ENCODE peak calls at places on chromosomes 1 and 21, in seven cellular contexts. One of them, this sample, is unnamed. For H3K36me3, the result is how much of the 10 kb centered on the place peaks cover.

GRCh38 chr1:48229309-48229708 is 6.8 kb downstream of the SLC5A9 start:
- DNase-seq in astrocyte: no peak
- DNase-seq in psoas muscle: no peak
- DNase-seq in NT2/D1: no peak
- DNase-seq in CD8-positive, alpha-beta T cell: no peak
- DNase-seq in body of pancreas: no peak
- DNase-seq in GM06990: no peak
- DNase-seq in this sample: no peak

GRCh38 chr1:183218039-183218618 is 32.1 kb downstream of the LAMC2 start:
- DNase-seq in CD8-positive, alpha-beta T cell: no peak
- DNase-seq in GM06990: no peak
- DNase-seq in NT2/D1: no peak
- DNase-seq in psoas muscle: peak
- DNase-seq in astrocyte: no peak
- DNase-seq in body of pancreas: no peak
- DNase-seq in this sample: peak

GRCh38 chr21:32494946-32495703 is 82.6 kb downstream of the EVA1C start:
- DNase-seq in astrocyte: peak
- DNase-seq in body of pancreas: no peak
- DNase-seq in psoas muscle: no peak
- DNase-seq in NT2/D1: no peak
- DNase-seq in CD8-positive, alpha-beta T cell: no peak
- DNase-seq in GM06990: no peak
- DNase-seq in this sample: no peak

GRCh38 chr1:234875953-234876814 is 252.5 kb downstream of the TOMM20 start:
- DNase-seq in NT2/D1: no peak
- DNase-seq in astrocyte: peak
- DNase-seq in body of pancreas: peak
- DNase-seq in GM06990: no peak
- DNase-seq in psoas muscle: no peak
- DNase-seq in CD8-positive, alpha-beta T cell: no peak
- DNase-seq in this sample: no peak

GRCh38 chr1:170309389-170310013 is 163.7 kb downstream of the NTMT2 start:
- DNase-seq in GM06990: no peak
- DNase-seq in astrocyte: peak
- DNase-seq in NT2/D1: peak
- DNase-seq in CD8-positive, alpha-beta T cell: no peak
- DNase-seq in psoas muscle: no peak
- DNase-seq in body of pancreas: no peak
- DNase-seq in this sample: no peak

GRCh38 chr1:36239941-36240637 is 15.8 kb downstream of the THRAP3 start:
- DNase-seq in psoas muscle: no peak
- DNase-seq in NT2/D1: no peak
- DNase-seq in astrocyte: no peak
- DNase-seq in body of pancreas: no peak
- DNase-seq in GM06990: no peak
- DNase-seq in CD8-positive, alpha-beta T cell: no peak
- DNase-seq in this sample: peak

GRCh38 chr1:162859210-162859609 is 1.8 kb downstream of the CCDC190 start:
- DNase-seq in psoas muscle: no peak
- DNase-seq in body of pancreas: no peak
- DNase-seq in astrocyte: no peak
- DNase-seq in NT2/D1: no peak
- DNase-seq in GM06990: no peak
- DNase-seq in CD8-positive, alpha-beta T cell: no peak
- DNase-seq in this sample: no peak

GRCh38 chr1:45359882-45360513 is 19.8 kb upstream of the MUTYH start:
- DNase-seq in astrocyte: peak
- DNase-seq in psoas muscle: peak
- DNase-seq in CD8-positive, alpha-beta T cell: peak
- DNase-seq in body of pancreas: peak
- DNase-seq in GM06990: no peak
- DNase-seq in NT2/D1: no peak
- DNase-seq in this sample: peak

GRCh38 chr1:22540311-22540710 is 23.0 kb upstream of the EPHA8 start:
- DNase-seq in CD8-positive, alpha-beta T cell: no peak
- DNase-seq in body of pancreas: no peak
- DNase-seq in psoas muscle: no peak
- DNase-seq in GM06990: no peak
- DNase-seq in astrocyte: no peak
- DNase-seq in NT2/D1: no peak
- DNase-seq in this sample: no peak

GRCh38 chr1:168476588-168477379 is 67.0 kb downstream of the XCL2 start:
- DNase-seq in astrocyte: no peak
- DNase-seq in psoas muscle: no peak
- DNase-seq in GM06990: no peak
- DNase-seq in NT2/D1: no peak
- DNase-seq in body of pancreas: no peak
- DNase-seq in CD8-positive, alpha-beta T cell: no peak
- DNase-seq in this sample: no peak

GRCh38 chr1:34396042-34396441 is 219.3 kb downstream of the C1orf94 start:
- DNase-seq in GM06990: no peak
- DNase-seq in astrocyte: no peak
- DNase-seq in NT2/D1: peak
- DNase-seq in body of pancreas: no peak
- DNase-seq in psoas muscle: no peak
- DNase-seq in CD8-positive, alpha-beta T cell: no peak
- DNase-seq in this sample: no peak

GRCh38 chr1:61156576-61157239 is 74.3 kb downstream of the NFIA start:
- DNase-seq in CD8-positive, alpha-beta T cell: no peak
- DNase-seq in psoas muscle: no peak
- DNase-seq in astrocyte: no peak
- DNase-seq in body of pancreas: no peak
- DNase-seq in NT2/D1: no peak
- DNase-seq in GM06990: no peak
- DNase-seq in this sample: no peak

GRCh38 chr1:241518447-241519307 is 878 bp downstream of the FH start:
- DNase-seq in body of pancreas: no peak
- DNase-seq in CD8-positive, alpha-beta T cell: no peak
- DNase-seq in GM06990: no peak
- DNase-seq in astrocyte: peak
- DNase-seq in psoas muscle: no peak
- DNase-seq in NT2/D1: peak
- DNase-seq in this sample: peak

GRCh38 chr1:34057347-34057746 is 107.7 kb downstream of the CSMD2 start:
- DNase-seq in body of pancreas: no peak
- DNase-seq in GM06990: no peak
- DNase-seq in astrocyte: no peak
- DNase-seq in CD8-positive, alpha-beta T cell: no peak
- DNase-seq in NT2/D1: no peak
- DNase-seq in psoas muscle: no peak
- DNase-seq in this sample: no peak

GRCh38 chr1:52672946-52673345 is 25.2 kb downstream of the COA7 start:
- DNase-seq in astrocyte: no peak
- DNase-seq in NT2/D1: no peak
- DNase-seq in body of pancreas: no peak
- DNase-seq in psoas muscle: no peak
- DNase-seq in CD8-positive, alpha-beta T cell: no peak
- DNase-seq in GM06990: no peak
- DNase-seq in this sample: no peak

GRCh38 chr1:26281091-26281958 is 1.4 kb downstream of the SH3BGRL3 start:
- DNase-seq in body of pancreas: no peak
- DNase-seq in CD8-positive, alpha-beta T cell: peak
- DNase-seq in GM06990: no peak
- DNase-seq in psoas muscle: no peak
- DNase-seq in NT2/D1: no peak
- DNase-seq in astrocyte: no peak
- DNase-seq in this sample: no peak

GRCh38 chr1:64765826-64766225 is 21.0 kb downstream of the RAVER2 start:
- DNase-seq in NT2/D1: no peak
- DNase-seq in GM06990: no peak
- DNase-seq in body of pancreas: no peak
- DNase-seq in CD8-positive, alpha-beta T cell: no peak
- DNase-seq in psoas muscle: no peak
- DNase-seq in astrocyte: no peak
- DNase-seq in this sample: no peak

GRCh38 chr1:39117985-39118384 is 86.5 kb upstream of the MACF1 start:
- DNase-seq in CD8-positive, alpha-beta T cell: no peak
- DNase-seq in GM06990: no peak
- DNase-seq in psoas muscle: no peak
- DNase-seq in astrocyte: no peak
- DNase-seq in NT2/D1: no peak
- DNase-seq in body of pancreas: no peak
- DNase-seq in this sample: no peak
- H3K36me3 ChIP-seq in CD8-positive, alpha-beta T cell: under half
- H3K36me3 ChIP-seq in GM06990: under half
- H3K36me3 ChIP-seq in psoas muscle: under half
- H3K36me3 ChIP-seq in astrocyte: under half
- H3K36me3 ChIP-seq in NT2/D1: under half
- H3K36me3 ChIP-seq in body of pancreas: under half
- H3K36me3 ChIP-seq in this sample: under half

GRCh38 chr1:77975907-77976306 is 3.0 kb downstream of the FUBP1 start:
- DNase-seq in NT2/D1: no peak
- DNase-seq in CD8-positive, alpha-beta T cell: no peak
- DNase-seq in psoas muscle: no peak
- DNase-seq in body of pancreas: no peak
- DNase-seq in astrocyte: no peak
- DNase-seq in GM06990: no peak
- DNase-seq in this sample: no peak
- H3K36me3 ChIP-seq in NT2/D1: half or more
- H3K36me3 ChIP-seq in CD8-positive, alpha-beta T cell: under half
- H3K36me3 ChIP-seq in psoas muscle: under half
- H3K36me3 ChIP-seq in body of pancreas: under half
- H3K36me3 ChIP-seq in astrocyte: under half
- H3K36me3 ChIP-seq in GM06990: under half
- H3K36me3 ChIP-seq in this sample: half or more

DNA sequence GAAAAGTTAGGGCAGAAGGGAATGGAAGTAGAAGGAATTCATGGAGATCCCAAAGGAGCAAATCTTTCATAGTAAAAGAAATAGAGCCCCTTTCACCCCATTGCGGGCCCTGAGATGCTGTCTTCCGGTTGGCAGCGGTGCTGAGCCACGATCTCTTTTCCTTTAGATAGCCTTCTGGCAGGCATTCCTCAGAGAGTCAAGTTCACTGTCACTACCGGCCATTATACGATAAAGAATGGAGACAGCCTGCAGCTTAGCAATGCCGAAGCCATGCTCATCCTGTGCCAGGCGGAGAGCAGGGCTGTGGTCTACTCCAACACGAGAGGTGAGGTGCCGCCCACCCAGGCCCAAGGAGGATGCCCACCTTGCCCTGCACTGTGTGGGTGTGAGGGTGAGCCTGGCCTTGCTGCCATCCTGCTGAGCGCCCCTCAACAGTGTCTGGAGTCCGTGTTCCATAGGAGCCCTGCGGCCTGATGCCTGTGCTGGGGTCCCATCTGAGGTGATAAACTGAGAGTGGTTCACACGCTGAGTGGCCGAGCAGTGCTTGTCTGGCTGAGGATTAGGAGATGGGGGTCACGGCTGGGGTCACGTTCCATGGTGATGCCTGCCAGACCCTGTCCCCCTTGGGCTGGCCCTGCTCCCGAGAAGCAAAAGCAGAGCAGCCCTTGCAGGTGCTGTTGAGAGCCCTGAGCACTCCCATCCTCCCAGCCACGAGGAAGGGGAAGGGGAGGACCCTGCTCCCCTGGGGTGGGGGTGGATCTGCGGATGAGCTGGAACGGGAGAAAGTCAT is 20.4 kb upstream of the PWP2 start:
- DNase-seq in CD8-positive, alpha-beta T cell: no peak
- DNase-seq in NT2/D1: no peak
- DNase-seq in astrocyte: no peak
- DNase-seq in psoas muscle: no peak
- DNase-seq in GM06990: no peak
- DNase-seq in body of pancreas: no peak
- DNase-seq in this sample: no peak
- H3K36me3 ChIP-seq in CD8-positive, alpha-beta T cell: under half
- H3K36me3 ChIP-seq in NT2/D1: half or more
- H3K36me3 ChIP-seq in astrocyte: under half
- H3K36me3 ChIP-seq in psoas muscle: half or more
- H3K36me3 ChIP-seq in GM06990: under half
- H3K36me3 ChIP-seq in body of pancreas: under half
- H3K36me3 ChIP-seq in this sample: half or more

DNA sequence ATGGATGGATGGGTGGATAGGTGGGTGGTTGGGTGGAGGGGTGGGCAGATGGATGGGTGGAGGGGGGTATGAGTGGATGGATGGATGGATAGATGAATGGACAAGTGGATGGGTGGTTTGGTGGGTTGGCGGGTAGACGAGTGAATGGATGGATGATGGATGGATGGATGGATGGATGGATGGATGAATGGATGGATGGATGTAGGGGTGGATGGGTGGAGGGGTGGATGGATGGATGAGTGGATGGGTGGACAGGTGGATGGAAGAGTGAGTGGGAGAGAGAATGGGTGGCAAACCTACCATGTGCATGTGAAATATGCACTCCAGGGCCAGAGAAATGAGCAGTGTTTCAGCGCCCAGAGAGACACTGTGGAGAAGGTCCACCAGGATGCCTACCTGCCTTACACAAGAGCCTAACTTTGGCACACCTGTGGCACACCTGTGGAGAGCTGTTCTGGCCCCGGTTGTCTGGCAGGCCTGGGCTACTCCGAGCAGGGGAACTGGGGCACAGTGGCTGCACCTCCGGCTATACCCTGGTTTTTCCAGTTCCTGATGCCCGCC is 12.8 kb downstream of the EPHA2 start:
- DNase-seq in psoas muscle: no peak
- DNase-seq in CD8-positive, alpha-beta T cell: no peak
- DNase-seq in astrocyte: no peak
- DNase-seq in body of pancreas: no peak
- DNase-seq in GM06990: no peak
- DNase-seq in NT2/D1: no peak
- DNase-seq in this sample: no peak
- H3K36me3 ChIP-seq in psoas muscle: under half
- H3K36me3 ChIP-seq in CD8-positive, alpha-beta T cell: under half
- H3K36me3 ChIP-seq in astrocyte: under half
- H3K36me3 ChIP-seq in body of pancreas: under half
- H3K36me3 ChIP-seq in GM06990: under half
- H3K36me3 ChIP-seq in NT2/D1: half or more
- H3K36me3 ChIP-seq in this sample: under half

GRCh38 chr1:173758110-173758509 is 43.3 kb downstream of the KLHL20 start:
- DNase-seq in body of pancreas: no peak
- DNase-seq in NT2/D1: no peak
- DNase-seq in astrocyte: no peak
- DNase-seq in CD8-positive, alpha-beta T cell: no peak
- DNase-seq in GM06990: no peak
- DNase-seq in psoas muscle: no peak
- DNase-seq in this sample: no peak
- H3K36me3 ChIP-seq in body of pancreas: under half
- H3K36me3 ChIP-seq in NT2/D1: half or more
- H3K36me3 ChIP-seq in astrocyte: under half
- H3K36me3 ChIP-seq in CD8-positive, alpha-beta T cell: under half
- H3K36me3 ChIP-seq in GM06990: under half
- H3K36me3 ChIP-seq in psoas muscle: half or more
- H3K36me3 ChIP-seq in this sample: under half

This sample was measured in WERI-Rb-1.